ENCODE peak calls at places on chromosome 10, in four cellular contexts. One of them, this sample, is unnamed.

GRCh38 chr10:122465401-122465800 is 4.0 kb downstream of the HTRA1 start:
- DNase-seq in kidney epithelial cell: no peak
- DNase-seq in coronary artery: no peak
- DNase-seq in endodermal cell: no peak
- DNase-seq in this sample: no peak

GRCh38 chr10:47025253-47025539 is 114.0 kb downstream of the PTPN20 start:
- DNase-seq in kidney epithelial cell: no peak
- DNase-seq in coronary artery: peak
- DNase-seq in endodermal cell: no peak
- DNase-seq in this sample: no peak

GRCh38 chr10:106134326-106135000 is 1030.0 kb downstream of the SORCS1 start:
- DNase-seq in kidney epithelial cell: no peak
- DNase-seq in coronary artery: no peak
- DNase-seq in endodermal cell: no peak
- DNase-seq in this sample: no peak

GRCh38 chr10:131832056-131832685 is 68.6 kb upstream of the PPP2R2D start:
- DNase-seq in kidney epithelial cell: no peak
- DNase-seq in coronary artery: no peak
- DNase-seq in endodermal cell: no peak
- DNase-seq in this sample: no peak

GRCh38 chr10:80486785-80487421 is 32.8 kb downstream of the TSPAN14 start:
- DNase-seq in kidney epithelial cell: no peak
- DNase-seq in coronary artery: no peak
- DNase-seq in endodermal cell: no peak
- DNase-seq in this sample: no peak

GRCh38 chr10:120421250-120421649 is 35.8 kb upstream of the PLPP4 start:
- DNase-seq in kidney epithelial cell: no peak
- DNase-seq in coronary artery: no peak
- DNase-seq in endodermal cell: no peak
- DNase-seq in this sample: no peak

GRCh38 chr10:21212275-21212674 is 313.2 kb downstream of the SKIDA1 start:
- DNase-seq in kidney epithelial cell: no peak
- DNase-seq in coronary artery: no peak
- DNase-seq in endodermal cell: no peak
- DNase-seq in this sample: no peak

GRCh38 chr10:26441491-26442214 is 3.5 kb downstream of the APBB1IP start:
- DNase-seq in kidney epithelial cell: peak
- DNase-seq in coronary artery: no peak
- DNase-seq in endodermal cell: no peak
- DNase-seq in this sample: peak

GRCh38 chr10:86918022-86918471 is 39.4 kb downstream of the MMRN2 start:
- DNase-seq in kidney epithelial cell: no peak
- DNase-seq in coronary artery: no peak
- DNase-seq in endodermal cell: no peak
- DNase-seq in this sample: peak

GRCh38 chr10:98357208-98357836 is 57.7 kb downstream of the PYROXD2 start:
- DNase-seq in kidney epithelial cell: no peak
- DNase-seq in coronary artery: no peak
- DNase-seq in endodermal cell: no peak
- DNase-seq in this sample: no peak

GRCh38 chr10:77223532-77224460 is 413.8 kb downstream of the KCNMA1 start:
- DNase-seq in kidney epithelial cell: no peak
- DNase-seq in coronary artery: no peak
- DNase-seq in endodermal cell: no peak
- DNase-seq in this sample: no peak

GRCh38 chr10:28551086-28551485 is 18.2 kb downstream of the WAC start:
- DNase-seq in kidney epithelial cell: no peak
- DNase-seq in coronary artery: no peak
- DNase-seq in endodermal cell: no peak
- DNase-seq in this sample: no peak

GRCh38 chr10:24678757-24679156 is 44.9 kb downstream of the ARHGAP21 start:
- DNase-seq in kidney epithelial cell: no peak
- DNase-seq in coronary artery: no peak
- DNase-seq in endodermal cell: no peak
- DNase-seq in this sample: no peak

GRCh38 chr10:58993480-58994221 is 182.8 kb upstream of the PHYHIPL start:
- DNase-seq in kidney epithelial cell: no peak
- DNase-seq in coronary artery: no peak
- DNase-seq in endodermal cell: no peak
- DNase-seq in this sample: no peak

GRCh38 chr10:126227762-126228134 is 160.5 kb downstream of the ADAM12 start:
- DNase-seq in kidney epithelial cell: peak
- DNase-seq in coronary artery: no peak
- DNase-seq in endodermal cell: no peak
- DNase-seq in this sample: no peak

GRCh38 chr10:110399163-110400094 is 94.7 kb upstream of the SMNDC1 start:
- DNase-seq in kidney epithelial cell: peak
- DNase-seq in coronary artery: no peak
- DNase-seq in endodermal cell: no peak
- DNase-seq in this sample: peak

GRCh38 chr10:51251110-51251509 is 176.8 kb downstream of the PRKG1 start:
- DNase-seq in kidney epithelial cell: no peak
- DNase-seq in coronary artery: no peak
- DNase-seq in endodermal cell: no peak
- DNase-seq in this sample: no peak

GRCh38 chr10:15046626-15047025 is 2.9 kb downstream of the OLAH start:
- DNase-seq in kidney epithelial cell: no peak
- DNase-seq in coronary artery: peak
- DNase-seq in endodermal cell: no peak
- DNase-seq in this sample: peak

GRCh38 chr10:75043256-75044121 is 68.0 kb upstream of the SAMD8 start:
- DNase-seq in kidney epithelial cell: no peak
- DNase-seq in coronary artery: peak
- DNase-seq in endodermal cell: peak
- DNase-seq in this sample: no peak

GRCh38 chr10:119281581-119282071 is 74.3 kb downstream of the GRK5 start:
- DNase-seq in kidney epithelial cell: no peak
- DNase-seq in coronary artery: peak
- DNase-seq in endodermal cell: no peak
- DNase-seq in this sample: peak

GRCh38 chr10:52212802-52213510 is 101.1 kb upstream of the DKK1 start:
- DNase-seq in kidney epithelial cell: no peak
- DNase-seq in coronary artery: no peak
- DNase-seq in endodermal cell: no peak
- DNase-seq in this sample: no peak

GRCh38 chr10:50846753-50847152 is 38.7 kb downstream of the A1CF start:
- DNase-seq in kidney epithelial cell: no peak
- DNase-seq in coronary artery: no peak
- DNase-seq in endodermal cell: no peak
- DNase-seq in this sample: no peak

GRCh38 chr10:120508393-120508792 is 51.4 kb downstream of the PLPP4 start:
- DNase-seq in kidney epithelial cell: peak
- DNase-seq in coronary artery: no peak
- DNase-seq in endodermal cell: no peak
- DNase-seq in this sample: peak

GRCh38 chr10:33334839-33335549 is 527 bp upstream of the NRP1 start:
- DNase-seq in kidney epithelial cell: no peak
- DNase-seq in coronary artery: peak
- DNase-seq in endodermal cell: peak
- DNase-seq in this sample: no peak

GRCh38 chr10:29317027-29317420 is 28.2 kb downstream of the LYZL1 start:
- DNase-seq in kidney epithelial cell: no peak
- DNase-seq in coronary artery: no peak
- DNase-seq in endodermal cell: no peak
- DNase-seq in this sample: no peak

GRCh38 chr10:55820071-55820470 is 541.0 kb downstream of the ZWINT start:
- DNase-seq in kidney epithelial cell: no peak
- DNase-seq in coronary artery: no peak
- DNase-seq in endodermal cell: peak
- DNase-seq in this sample: no peak

GRCh38 chr10:64760371-64760770 is 1239.2 kb downstream of the REEP3 start:
- DNase-seq in kidney epithelial cell: no peak
- DNase-seq in coronary artery: no peak
- DNase-seq in endodermal cell: no peak
- DNase-seq in this sample: no peak

GRCh38 chr10:71833451-71834342 is 17.4 kb downstream of the PSAP start:
- DNase-seq in kidney epithelial cell: no peak
- DNase-seq in coronary artery: no peak
- DNase-seq in endodermal cell: no peak
- DNase-seq in this sample: no peak

GRCh38 chr10:71734797-71735196 is 15.2 kb upstream of the C10orf105 start:
- DNase-seq in kidney epithelial cell: no peak
- DNase-seq in coronary artery: no peak
- DNase-seq in endodermal cell: no peak
- DNase-seq in this sample: no peak

GRCh38 chr10:26627320-26627719 is 70.2 kb upstream of the PDSS1 start:
- DNase-seq in kidney epithelial cell: no peak
- DNase-seq in coronary artery: no peak
- DNase-seq in endodermal cell: peak
- DNase-seq in this sample: no peak

GRCh38 chr10:118568327-118568848 is 27.1 kb downstream of the PRLHR start:
- DNase-seq in kidney epithelial cell: no peak
- DNase-seq in coronary artery: no peak
- DNase-seq in endodermal cell: peak
- DNase-seq in this sample: peak

GRCh38 chr10:110681023-110681681 is 37.0 kb downstream of the RBM20 start:
- DNase-seq in kidney epithelial cell: peak
- DNase-seq in coronary artery: no peak
- DNase-seq in endodermal cell: peak
- DNase-seq in this sample: no peak

GRCh38 chr10:88136712-88137111 is 273.3 kb downstream of the PTEN start:
- DNase-seq in kidney epithelial cell: no peak
- DNase-seq in coronary artery: no peak
- DNase-seq in endodermal cell: no peak
- DNase-seq in this sample: no peak

GRCh38 chr10:49068672-49069217 is 46.6 kb downstream of the VSTM4 start:
- DNase-seq in kidney epithelial cell: no peak
- DNase-seq in coronary artery: no peak
- DNase-seq in endodermal cell: no peak
- DNase-seq in this sample: no peak

GRCh38 chr10:91711885-91712284 is 79.0 kb upstream of the PPP1R3C start:
- DNase-seq in kidney epithelial cell: no peak
- DNase-seq in coronary artery: no peak
- DNase-seq in endodermal cell: no peak
- DNase-seq in this sample: no peak

GRCh38 chr10:85786401-85786899 is 580.1 kb downstream of the GRID1 start:
- DNase-seq in kidney epithelial cell: no peak
- DNase-seq in coronary artery: no peak
- DNase-seq in endodermal cell: peak
- DNase-seq in this sample: no peak

GRCh38 chr10:76411719-76412435 is 980.5 kb downstream of the LRMDA start:
- DNase-seq in kidney epithelial cell: no peak
- DNase-seq in coronary artery: peak
- DNase-seq in endodermal cell: no peak
- DNase-seq in this sample: no peak

GRCh38 chr10:8527773-8528172 is 473.3 kb downstream of the GATA3 start:
- DNase-seq in kidney epithelial cell: no peak
- DNase-seq in coronary artery: no peak
- DNase-seq in endodermal cell: no peak
- DNase-seq in this sample: no peak

GRCh38 chr10:95547791-95548435 is 13.3 kb downstream of the SORBS1 start:
- DNase-seq in kidney epithelial cell: no peak
- DNase-seq in coronary artery: no peak
- DNase-seq in endodermal cell: peak
- DNase-seq in this sample: no peak
- H3K4me3 ChIP-seq in kidney epithelial cell: no peak
- H3K4me3 ChIP-seq in coronary artery: no peak
- H3K4me3 ChIP-seq in endodermal cell: no peak
- H3K4me3 ChIP-seq in this sample: no peak

DNA sequence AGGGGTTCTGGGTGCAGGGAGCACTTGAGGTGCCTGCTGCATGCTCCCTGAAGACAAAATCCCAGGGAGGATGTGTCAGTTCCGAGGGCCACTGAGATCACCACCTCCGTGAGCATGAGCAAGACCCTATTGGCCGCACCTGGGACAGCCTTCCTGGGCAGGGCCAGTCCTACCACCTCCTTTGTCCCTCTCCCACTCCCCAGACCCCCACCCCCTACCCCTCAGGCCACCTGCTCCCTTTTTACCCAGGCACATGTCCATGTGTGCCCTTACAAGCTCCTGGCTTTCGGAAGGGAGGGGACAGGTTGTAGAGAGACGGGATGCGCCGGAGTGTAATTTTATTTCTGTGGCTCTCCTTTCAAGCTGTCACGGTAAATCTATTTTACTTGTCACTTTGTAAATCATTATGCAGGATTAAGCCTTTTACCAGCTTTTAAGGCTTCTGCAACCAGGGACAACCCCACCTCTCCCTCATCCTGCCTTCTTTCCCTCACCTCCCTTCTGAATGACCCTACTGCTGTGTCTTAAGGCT is 20.9 kb downstream of the ZMIZ1 start:
- DNase-seq in kidney epithelial cell: no peak
- DNase-seq in coronary artery: no peak
- DNase-seq in endodermal cell: no peak
- DNase-seq in this sample: no peak
- H3K4me3 ChIP-seq in kidney epithelial cell: no peak
- H3K4me3 ChIP-seq in coronary artery: no peak
- H3K4me3 ChIP-seq in endodermal cell: no peak
- H3K4me3 ChIP-seq in this sample: no peak

DNA sequence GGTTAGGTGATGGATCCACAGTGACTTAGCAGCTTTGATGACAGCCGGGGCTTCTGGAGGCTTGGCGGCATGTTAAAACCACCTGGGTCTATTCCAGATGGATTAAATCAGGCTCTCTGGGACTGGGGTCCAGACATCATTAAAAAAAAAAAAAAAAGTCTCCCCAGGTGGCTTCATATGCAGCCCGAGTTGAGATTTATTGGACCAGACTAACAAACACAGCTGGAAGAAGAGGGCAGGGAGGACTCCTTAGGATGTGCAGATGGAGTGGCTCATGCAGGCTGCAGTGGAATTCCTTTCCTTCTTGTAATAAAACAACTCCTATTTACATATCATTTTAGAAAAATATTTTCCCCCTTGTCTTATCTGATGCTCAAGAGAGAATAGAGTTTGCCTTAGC is 238.1 kb downstream of the CAMK1D start:
- DNase-seq in kidney epithelial cell: no peak
- DNase-seq in coronary artery: no peak
- DNase-seq in endodermal cell: no peak
- DNase-seq in this sample: no peak
- H3K4me3 ChIP-seq in kidney epithelial cell: no peak
- H3K4me3 ChIP-seq in coronary artery: no peak
- H3K4me3 ChIP-seq in endodermal cell: no peak
- H3K4me3 ChIP-seq in this sample: no peak

DNA sequence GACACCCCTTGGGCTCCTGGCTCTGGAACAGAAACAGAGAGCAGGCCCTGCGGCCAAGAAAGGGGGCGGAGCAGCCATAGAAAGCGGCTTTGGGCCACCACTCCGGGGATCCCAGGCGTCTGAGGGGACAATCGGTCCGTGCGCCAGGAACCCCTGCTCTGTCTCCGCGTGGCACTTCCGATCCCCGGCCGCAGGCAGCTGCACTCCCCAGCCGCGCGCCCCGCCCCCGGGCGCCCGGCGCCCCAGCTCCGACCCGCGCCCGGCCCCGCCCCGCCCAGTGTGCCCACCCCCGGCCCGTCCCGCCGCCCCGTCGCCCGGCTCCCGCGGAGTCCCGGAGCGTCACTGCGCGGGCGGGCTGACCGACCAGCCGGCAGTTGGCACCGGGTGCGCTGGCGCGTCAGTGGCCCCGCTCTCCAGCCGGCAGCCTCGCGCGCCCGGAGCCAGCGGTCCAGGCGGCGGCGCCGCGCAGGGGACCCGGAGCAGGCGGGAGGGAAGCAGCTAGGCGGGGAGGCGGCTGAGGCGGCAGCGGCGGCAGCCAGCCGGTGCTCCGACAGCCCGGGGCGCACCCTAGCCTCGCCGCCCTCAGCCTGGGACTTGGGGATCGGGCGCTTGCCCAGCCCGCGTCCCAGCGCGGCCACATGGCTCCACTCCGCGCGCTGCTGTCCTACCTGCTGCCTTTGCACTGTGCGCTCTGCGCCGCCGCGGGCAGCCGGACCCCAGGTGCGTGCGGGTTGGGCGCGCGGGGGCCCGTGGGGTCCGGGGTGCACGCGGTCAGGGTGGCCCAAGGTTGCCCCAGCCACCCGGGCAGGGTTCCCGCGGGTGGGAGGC is at the start of gene ADAMTS14:
- DNase-seq in kidney epithelial cell: no peak
- DNase-seq in coronary artery: no peak
- DNase-seq in endodermal cell: peak
- DNase-seq in this sample: no peak
- H3K4me3 ChIP-seq in kidney epithelial cell: peak
- H3K4me3 ChIP-seq in coronary artery: peak
- H3K4me3 ChIP-seq in endodermal cell: peak
- H3K4me3 ChIP-seq in this sample: peak